ENCODE peak calls at places on chromosomes 16 and 17, in six cellular contexts. C is CD8-positive, alpha-beta memory T cell; Q is stimulated activated naive CD8-positive, alpha-beta T cell treated with anti-CD3 and anti-CD28 coated beads, Interleukin-15, amount 100 ng/mL, for 72 hours; D is NCI-H82; U is activated B cell treated with CpG ODN at 0.5 μM for 24 hours; T is astrocyte of the cerebellum. B is an unnamed sample.

GRCh38 chr17:38451840-38452529 is 23.7 kb downstream of the ARHGAP23 start:
- DNase-seq in T (peak), Q (no peak), D (peak), C (no peak), U (no peak), B (no peak)

GRCh38 chr17:14061666-14062560 is 7.4 kb upstream of the COX10 start:
- DNase-seq in D (no peak), C (no peak), T (no peak), Q (no peak), U (no peak), B (peak)

GRCh38 chr17:68310141-68310540 is 18.8 kb downstream of the ARSG start:
- DNase-seq in C (no peak), D (no peak), Q (peak), T (no peak), U (no peak), B (no peak)

GRCh38 chr16:50011707-50012106 is 13.3 kb upstream of the CNEP1R1 start:
- DNase-seq in Q (no peak), D (no peak), C (no peak), T (no peak), U (no peak), B (peak)

GRCh38 chr16:84932691-84933090 is 78.6 kb downstream of the ZDHHC7 start:
- DNase-seq in U (no peak), C (no peak), Q (no peak), D (peak), T (no peak), B (no peak)

GRCh38 chr16:82993874-82994375 is 367.2 kb downstream of the CDH13 start:
- DNase-seq in T (no peak), C (no peak), Q (no peak), U (no peak), D (peak), B (no peak)

GRCh38 chr16:53135329-53135728 is 80.5 kb downstream of the CHD9 start:
- DNase-seq in T (no peak), D (no peak), U (no peak), Q (no peak), C (no peak), B (no peak)

GRCh38 chr17:5365831-5366230 is 53.6 kb downstream of the NUP88 start:
- DNase-seq in D (no peak), U (no peak), Q (no peak), T (no peak), C (no peak), B (peak)

GRCh38 chr16:51084074-51084928 is 66.8 kb downstream of the SALL1 start:
- DNase-seq in D (no peak), T (peak), Q (no peak), C (no peak), U (no peak), B (no peak)

GRCh38 chr16:89716493-89716892 is 4.2 kb downstream of the VPS9D1 start:
- DNase-seq in Q (no peak), C (no peak), D (no peak), T (no peak), U (no peak), B (no peak)

GRCh38 chr16:81798311-81799137 is 19.4 kb downstream of the PLCG2 start:
- DNase-seq in U (peak), T (no peak), C (no peak), Q (peak), D (no peak), B (no peak)

GRCh38 chr16:88649924-88650748 is 717 bp downstream of the CYBA start:
- DNase-seq in D (peak), C (peak), T (no peak), Q (peak), U (peak), B (no peak)

GRCh38 chr16:81994485-81994884 is 16.8 kb downstream of the SDR42E1 start:
- DNase-seq in U (no peak), T (no peak), Q (no peak), C (no peak), D (peak), B (no peak)

GRCh38 chr17:28549274-28550132 is 2.9 kb downstream of the UNC119 start:
- DNase-seq in T (no peak), U (peak), C (peak), Q (peak), D (peak), B (no peak)

GRCh38 chr17:15412606-15413005 is 54.8 kb downstream of the CDRT4 start:
- DNase-seq in Q (no peak), C (no peak), U (no peak), D (no peak), T (no peak), B (no peak)

GRCh38 chr17:6381526-6382135 is 53.3 kb downstream of the AIPL1 start:
- DNase-seq in U (no peak), Q (no peak), T (no peak), D (no peak), C (no peak), B (no peak)

GRCh38 chr16:69822174-69822935 is 60.2 kb downstream of the WWP2 start:
- DNase-seq in D (no peak), T (no peak), Q (no peak), U (no peak), C (no peak), B (no peak)

GRCh38 chr17:7613769-7614421 is 802 bp downstream of the FXR2 start:
- DNase-seq in Q (no peak), T (no peak), C (no peak), U (no peak), D (peak), B (no peak)

GRCh38 chr17:29839656-29840055 is 90.4 kb downstream of the SSH2 start:
- DNase-seq in Q (no peak), C (no peak), D (no peak), T (no peak), U (no peak), B (peak)

GRCh38 chr17:47615766-47616424 is 33.8 kb upstream of the KPNB1 start:
- DNase-seq in Q (no peak), T (peak), U (no peak), D (peak), C (peak), B (peak)

GRCh38 chr16:69711115-69711740 is 15.1 kb downstream of the NQO1 start:
- DNase-seq in D (no peak), T (peak), C (no peak), U (no peak), Q (no peak), B (no peak)

GRCh38 chr17:67151717-67152116 is 93.3 kb downstream of the HELZ start:
- DNase-seq in D (no peak), C (no peak), Q (no peak), T (no peak), U (no peak), B (peak)

GRCh38 chr16:4664538-4665418 is 28.6 kb upstream of the NUDT16L1 start:
- DNase-seq in T (no peak), Q (peak), U (no peak), C (peak), D (no peak), B (no peak)

GRCh38 chr17:1639549-1639948 is 6.0 kb downstream of the SCARF1 start:
- DNase-seq in T (no peak), Q (no peak), D (no peak), U (no peak), C (no peak), B (no peak)

GRCh38 chr16:19188406-19188805 is 20.4 kb downstream of the SYT17 start:
- DNase-seq in T (no peak), U (no peak), D (no peak), Q (no peak), C (no peak), B (no peak)

GRCh38 chr16:67378642-67379041 is 14.7 kb downstream of the TPPP3 start:
- DNase-seq in U (no peak), Q (no peak), C (no peak), T (no peak), D (no peak), B (no peak)

GRCh38 chr17:35764123-35764991 is 3.7 kb downstream of the C17orf50 start:
- DNase-seq in Q (peak), C (peak), T (peak), D (peak), U (peak), B (peak)

GRCh38 chr17:7484964-7485377 is 805 bp downstream of the POLR2A start:
- DNase-seq in T (no peak), D (no peak), Q (no peak), U (no peak), C (no peak), B (peak)

GRCh38 chr17:51456942-51457341 is 196.6 kb downstream of the UTP18 start:
- DNase-seq in C (no peak), U (no peak), T (no peak), Q (no peak), D (no peak), B (no peak)

B was measured in trophoblast cell.